ENCODE peak calls at places on chromosomes 13 and 19, in six cellular contexts. One of them, this sample, is unnamed.

GRCh38 chr13:108947551-108948030 is 318.2 kb downstream of the MYO16 start:
- DNase-seq in lower lobe of right lung: no peak
- DNase-seq in tibial nerve: peak; percentile 47
- DNase-seq in coronary artery: no peak
- DNase-seq in endothelial cell: no peak
- DNase-seq in breast epithelium: no peak
- DNase-seq in this sample: no peak

GRCh38 chr13:27172495-27172842 is 858 bp upstream of the USP12 start:
- DNase-seq in lower lobe of right lung: no peak
- DNase-seq in tibial nerve: no peak
- DNase-seq in coronary artery: no peak
- DNase-seq in endothelial cell: no peak
- DNase-seq in breast epithelium: no peak
- DNase-seq in this sample: no peak

GRCh38 chr13:85509512-85509911 is 289.7 kb downstream of the SLITRK6 start:
- DNase-seq in lower lobe of right lung: no peak
- DNase-seq in tibial nerve: no peak
- DNase-seq in coronary artery: no peak
- DNase-seq in endothelial cell: no peak
- DNase-seq in breast epithelium: no peak
- DNase-seq in this sample: no peak

GRCh38 chr19:45153339-45154063 is 7.3 kb downstream of the NKPD1 start:
- DNase-seq in lower lobe of right lung: no peak
- DNase-seq in tibial nerve: no peak
- DNase-seq in coronary artery: no peak
- DNase-seq in endothelial cell: peak; percentile 71
- DNase-seq in breast epithelium: no peak
- DNase-seq in this sample: no peak

GRCh38 chr19:11510444-11510843 is 4.8 kb upstream of the ZNF653 start:
- DNase-seq in lower lobe of right lung: no peak
- DNase-seq in tibial nerve: no peak
- DNase-seq in coronary artery: no peak
- DNase-seq in endothelial cell: no peak
- DNase-seq in breast epithelium: no peak
- DNase-seq in this sample: no peak

GRCh38 chr19:33416307-33417215 is 43.1 kb downstream of the CEBPG start:
- DNase-seq in lower lobe of right lung: no peak
- DNase-seq in tibial nerve: no peak
- DNase-seq in coronary artery: no peak
- DNase-seq in endothelial cell: peak; percentile 86
- DNase-seq in breast epithelium: no peak
- DNase-seq in this sample: no peak

GRCh38 chr13:106110241-106110855 is 425.1 kb downstream of the EFNB2 start:
- DNase-seq in lower lobe of right lung: no peak
- DNase-seq in tibial nerve: no peak
- DNase-seq in coronary artery: no peak
- DNase-seq in endothelial cell: no peak
- DNase-seq in breast epithelium: no peak
- DNase-seq in this sample: no peak

GRCh38 chr13:59483441-59484116 is 680.1 kb downstream of the DIAPH3 start:
- DNase-seq in lower lobe of right lung: no peak
- DNase-seq in tibial nerve: no peak
- DNase-seq in coronary artery: no peak
- DNase-seq in endothelial cell: no peak
- DNase-seq in breast epithelium: no peak
- DNase-seq in this sample: no peak

GRCh38 chr13:52738719-52739467 is 727 bp downstream of the CNMD start:
- DNase-seq in lower lobe of right lung: no peak
- DNase-seq in tibial nerve: no peak
- DNase-seq in coronary artery: no peak
- DNase-seq in endothelial cell: peak; percentile 64
- DNase-seq in breast epithelium: no peak
- DNase-seq in this sample: no peak

GRCh38 chr13:113453962-113454361 is 674 bp upstream of the ADPRHL1 start:
- DNase-seq in lower lobe of right lung: no peak
- DNase-seq in tibial nerve: no peak
- DNase-seq in coronary artery: peak; percentile 4
- DNase-seq in endothelial cell: no peak
- DNase-seq in breast epithelium: no peak
- DNase-seq in this sample: peak; percentile 51

GRCh38 chr13:72469932-72470331 is 257.5 kb downstream of the MZT1 start:
- DNase-seq in lower lobe of right lung: no peak
- DNase-seq in tibial nerve: no peak
- DNase-seq in coronary artery: no peak
- DNase-seq in endothelial cell: no peak
- DNase-seq in breast epithelium: no peak
- DNase-seq in this sample: no peak

GRCh38 chr13:24642236-24642635 is 38.0 kb upstream of the ATP12A start:
- DNase-seq in lower lobe of right lung: no peak
- DNase-seq in tibial nerve: no peak
- DNase-seq in coronary artery: no peak
- DNase-seq in endothelial cell: no peak
- DNase-seq in breast epithelium: no peak
- DNase-seq in this sample: peak; percentile 8

GRCh38 chr13:50592412-50593145 is 250.9 kb downstream of the DLEU7 start:
- DNase-seq in lower lobe of right lung: no peak
- DNase-seq in tibial nerve: no peak
- DNase-seq in coronary artery: no peak
- DNase-seq in endothelial cell: no peak
- DNase-seq in breast epithelium: no peak
- DNase-seq in this sample: no peak

GRCh38 chr13:20340759-20341161 is 108.6 kb upstream of the GJB6 start:
- DNase-seq in lower lobe of right lung: no peak
- DNase-seq in tibial nerve: peak; percentile 58
- DNase-seq in coronary artery: no peak
- DNase-seq in endothelial cell: no peak
- DNase-seq in breast epithelium: no peak
- DNase-seq in this sample: no peak

GRCh38 chr13:94674609-94675348 is 37.6 kb downstream of the SOX21 start:
- DNase-seq in lower lobe of right lung: no peak
- DNase-seq in tibial nerve: no peak
- DNase-seq in coronary artery: no peak
- DNase-seq in endothelial cell: peak; percentile 71
- DNase-seq in breast epithelium: no peak
- DNase-seq in this sample: no peak

GRCh38 chr19:33472696-33473624 is 48.6 kb downstream of the PEPD start:
- DNase-seq in lower lobe of right lung: peak; percentile 37
- DNase-seq in tibial nerve: no peak
- DNase-seq in coronary artery: no peak
- DNase-seq in endothelial cell: no peak
- DNase-seq in breast epithelium: no peak
- DNase-seq in this sample: peak; percentile 77

GRCh38 chr13:94703721-94704314 is 8.5 kb downstream of the SOX21 start:
- DNase-seq in lower lobe of right lung: no peak
- DNase-seq in tibial nerve: no peak
- DNase-seq in coronary artery: no peak
- DNase-seq in endothelial cell: no peak
- DNase-seq in breast epithelium: no peak
- DNase-seq in this sample: peak; percentile 73

GRCh38 chr13:30159446-30159839 is 147.9 kb downstream of the KATNAL1 start:
- DNase-seq in lower lobe of right lung: no peak
- DNase-seq in tibial nerve: no peak
- DNase-seq in coronary artery: no peak
- DNase-seq in endothelial cell: no peak
- DNase-seq in breast epithelium: no peak
- DNase-seq in this sample: no peak

GRCh38 chr13:40169476-40169875 is 497.0 kb downstream of the FOXO1 start:
- DNase-seq in lower lobe of right lung: no peak
- DNase-seq in tibial nerve: no peak
- DNase-seq in coronary artery: no peak
- DNase-seq in endothelial cell: no peak
- DNase-seq in breast epithelium: no peak
- DNase-seq in this sample: no peak

GRCh38 chr19:7911509-7912143 is 3.0 kb upstream of the TGFBR3L start:
- DNase-seq in lower lobe of right lung: peak; percentile 44
- DNase-seq in tibial nerve: no peak
- DNase-seq in coronary artery: no peak
- DNase-seq in endothelial cell: no peak
- DNase-seq in breast epithelium: no peak
- DNase-seq in this sample: no peak

GRCh38 chr13:73335226-73335625 is 276.4 kb downstream of the KLF5 start:
- DNase-seq in lower lobe of right lung: no peak
- DNase-seq in tibial nerve: no peak
- DNase-seq in coronary artery: no peak
- DNase-seq in endothelial cell: no peak
- DNase-seq in breast epithelium: no peak
- DNase-seq in this sample: no peak

GRCh38 chr19:29367701-29368306 is 154.9 kb upstream of the UQCRFS1 start:
- DNase-seq in lower lobe of right lung: no peak
- DNase-seq in tibial nerve: no peak
- DNase-seq in coronary artery: no peak
- DNase-seq in endothelial cell: no peak
- DNase-seq in breast epithelium: no peak
- DNase-seq in this sample: peak; percentile 53

DNA sequence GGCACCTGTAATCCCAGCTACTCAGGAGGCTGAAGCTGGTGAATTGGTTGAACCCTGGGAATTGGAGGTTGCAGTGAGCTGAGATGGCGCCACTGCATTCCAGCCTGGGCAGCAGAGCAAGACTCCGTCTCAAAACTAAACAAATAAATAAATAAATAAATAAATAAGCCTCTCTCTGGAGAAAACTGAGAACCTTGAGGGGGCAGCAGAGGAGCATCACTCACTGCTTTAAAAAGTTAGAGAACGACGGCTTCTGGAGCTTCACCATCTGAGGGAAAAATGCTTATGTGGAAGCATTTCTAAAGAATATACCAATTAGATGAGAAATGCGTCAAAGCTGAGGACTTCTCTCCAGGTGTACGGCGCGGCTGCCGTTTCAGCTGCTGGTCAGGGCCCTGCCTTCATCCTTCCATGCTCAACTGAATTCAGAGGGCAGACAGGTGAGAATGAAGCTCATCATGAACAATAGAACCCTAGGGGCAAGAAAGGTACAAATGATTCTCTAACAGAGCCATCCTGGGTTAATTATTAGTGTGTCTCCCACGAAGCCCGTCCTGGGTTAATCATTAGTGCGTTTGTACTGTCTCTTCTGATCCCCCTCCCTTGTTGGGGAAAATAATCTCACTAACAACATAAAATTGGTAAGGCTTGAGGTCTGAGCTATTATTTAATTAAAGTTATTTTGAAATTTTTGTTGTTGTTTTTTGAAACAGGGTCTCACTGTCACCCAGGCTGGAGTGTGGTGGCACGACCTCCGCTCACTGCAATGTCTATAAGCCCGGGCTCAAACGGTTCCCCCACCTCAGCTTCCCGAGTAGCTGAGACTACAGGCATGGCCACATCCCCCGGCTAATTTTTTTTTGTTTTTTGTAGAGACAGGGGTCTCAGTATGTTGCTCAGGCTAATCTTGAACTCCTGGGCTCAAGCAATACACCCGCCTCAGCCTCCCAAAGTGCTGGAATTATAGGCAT is 80.1 kb downstream of the IPO5 start:
- DNase-seq in lower lobe of right lung: no peak
- DNase-seq in tibial nerve: no peak
- DNase-seq in coronary artery: no peak
- DNase-seq in endothelial cell: peak; percentile 52
- DNase-seq in breast epithelium: no peak
- DNase-seq in this sample: no peak
- TF ChIP-seq CTCF in lower lobe of right lung: peak; percentile 38
- TF ChIP-seq CTCF in tibial nerve: no peak
- TF ChIP-seq CTCF in coronary artery: no peak
- TF ChIP-seq CTCF in endothelial cell: peak; percentile 37
- TF ChIP-seq CTCF in breast epithelium: no peak
- TF ChIP-seq CTCF in this sample: peak; percentile 74

DNA sequence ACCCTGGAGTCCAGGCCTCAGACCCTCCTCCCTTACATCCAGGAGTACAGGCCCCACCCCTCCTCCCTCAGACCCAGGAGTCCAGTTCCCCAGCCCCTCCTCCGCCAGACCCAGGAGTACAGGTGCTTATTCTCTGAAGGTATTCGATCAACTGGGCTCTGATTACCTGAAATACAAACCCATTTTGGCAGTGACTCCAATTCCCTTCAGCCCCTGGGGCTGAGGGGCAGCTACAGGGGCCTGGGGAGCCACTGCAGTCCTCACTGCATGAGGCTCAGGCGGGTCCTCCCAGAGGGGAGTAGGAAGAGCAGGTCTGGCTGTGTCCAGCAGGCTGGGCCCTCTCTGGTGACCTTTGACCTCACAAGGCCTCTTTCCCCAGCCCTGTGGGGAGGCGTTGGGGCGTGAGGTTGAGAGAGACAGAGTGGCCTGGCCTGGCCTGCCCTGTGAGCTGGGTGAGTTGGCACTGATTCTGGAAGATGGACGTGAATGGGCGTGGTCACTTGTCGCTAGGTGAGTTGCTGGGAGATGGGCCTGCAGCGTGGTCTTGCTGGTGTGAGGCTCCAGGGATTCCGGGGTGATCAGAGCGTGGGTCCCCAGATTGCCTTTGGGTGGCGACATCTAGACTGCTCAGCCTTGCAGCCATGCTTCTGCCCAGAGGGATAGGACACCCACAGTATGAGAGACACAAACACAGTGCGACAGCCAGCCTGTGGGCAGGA is 3.1 kb downstream of the BCAT2 start:
- DNase-seq in lower lobe of right lung: no peak
- DNase-seq in tibial nerve: no peak
- DNase-seq in coronary artery: no peak
- DNase-seq in endothelial cell: no peak
- DNase-seq in breast epithelium: no peak
- DNase-seq in this sample: no peak
- TF ChIP-seq CTCF in lower lobe of right lung: no peak
- TF ChIP-seq CTCF in tibial nerve: no peak
- TF ChIP-seq CTCF in coronary artery: no peak
- TF ChIP-seq CTCF in endothelial cell: no peak
- TF ChIP-seq CTCF in breast epithelium: no peak
- TF ChIP-seq CTCF in this sample: no peak

GRCh38 chr13:43307921-43308433 is 284.6 kb downstream of the DNAJC15 start:
- DNase-seq in lower lobe of right lung: peak; percentile 89
- DNase-seq in tibial nerve: peak; percentile 71
- DNase-seq in coronary artery: no peak
- DNase-seq in endothelial cell: no peak
- DNase-seq in breast epithelium: peak; percentile 89
- DNase-seq in this sample: no peak
- TF ChIP-seq CTCF in lower lobe of right lung: no peak
- TF ChIP-seq CTCF in tibial nerve: no peak
- TF ChIP-seq CTCF in coronary artery: no peak
- TF ChIP-seq CTCF in endothelial cell: no peak
- TF ChIP-seq CTCF in breast epithelium: no peak
- TF ChIP-seq CTCF in this sample: no peak

GRCh38 chr13:49494645-49495044 is 1.1 kb upstream of the PHF11 start:
- DNase-seq in lower lobe of right lung: no peak
- DNase-seq in tibial nerve: no peak
- DNase-seq in coronary artery: no peak
- DNase-seq in endothelial cell: no peak
- DNase-seq in breast epithelium: no peak
- DNase-seq in this sample: no peak

GRCh38 chr13:49497272-49497671 is 1.5 kb downstream of the PHF11 start:
- DNase-seq in lower lobe of right lung: no peak
- DNase-seq in tibial nerve: no peak
- DNase-seq in coronary artery: no peak
- DNase-seq in endothelial cell: no peak
- DNase-seq in breast epithelium: no peak
- DNase-seq in this sample: no peak

GRCh38 chr13:49499889-49500660 is 4.3 kb downstream of the PHF11 start:
- DNase-seq in lower lobe of right lung: no peak
- DNase-seq in tibial nerve: no peak
- DNase-seq in coronary artery: no peak
- DNase-seq in endothelial cell: no peak
- DNase-seq in breast epithelium: no peak
- DNase-seq in this sample: no peak

GRCh38 chr13:49498211-49498610 is 2.5 kb downstream of the PHF11 start:
- DNase-seq in lower lobe of right lung: no peak
- DNase-seq in tibial nerve: no peak
- DNase-seq in coronary artery: no peak
- DNase-seq in endothelial cell: no peak
- DNase-seq in breast epithelium: no peak
- DNase-seq in this sample: no peak

GRCh38 chr13:49495783-49496762 is at the start of gene PHF11:
- DNase-seq in lower lobe of right lung: peak; percentile 93
- DNase-seq in tibial nerve: peak; percentile 63
- DNase-seq in coronary artery: peak; percentile 89
- DNase-seq in endothelial cell: peak; percentile 53
- DNase-seq in breast epithelium: peak; percentile 78
- DNase-seq in this sample: peak; percentile 89
- TF ChIP-seq CTCF in lower lobe of right lung: peak; percentile 17
- TF ChIP-seq CTCF in tibial nerve: peak; percentile 23
- TF ChIP-seq CTCF in coronary artery: no peak
- TF ChIP-seq CTCF in endothelial cell: peak; percentile 18
- TF ChIP-seq CTCF in breast epithelium: no peak
- TF ChIP-seq CTCF in this sample: peak; percentile 25